ENCODE peak calls at places on chromosomes 2 and 18, in six cellular contexts. A is NAMALWA, W is HEK293T, P is stomach, Z is NCI-H774, D is anterior cingulate cortex. T is an unnamed sample.

GRCh38 chr2:168705534-168706470 is 96.6 kb upstream of the NOSTRIN start:
- DNase-seq in A (peak), W (peak), P (no peak), Z (no peak), D (no peak), T (no peak)

GRCh38 chr18:67783215-67783946 is 266.9 kb upstream of the DSEL start:
- DNase-seq in A (no peak), W (no peak), P (no peak), Z (no peak), D (no peak), T (no peak)

GRCh38 chr2:54512663-54513363 is 56.7 kb downstream of the SPTBN1 start:
- DNase-seq in A (no peak), W (no peak), P (no peak), Z (no peak), D (no peak), T (no peak)

GRCh38 chr2:179588486-179589145 is 272.8 kb downstream of the ZNF385B start:
- DNase-seq in A (no peak), W (no peak), P (no peak), Z (no peak), D (no peak), T (no peak)

GRCh38 chr18:34821669-34822210 is 111.6 kb downstream of the DTNA start:
- DNase-seq in A (peak), W (peak), P (no peak), Z (no peak), D (no peak), T (no peak)

GRCh38 chr18:69257861-69258458 is 142.7 kb upstream of the DOK6 start:
- DNase-seq in A (no peak), W (no peak), P (no peak), Z (no peak), D (no peak), T (no peak)

GRCh38 chr2:77018219-77018618 is 504.0 kb downstream of the LRRTM4 start:
- DNase-seq in A (no peak), W (no peak), P (no peak), Z (no peak), D (no peak), T (no peak)

GRCh38 chr18:63511285-63511684 is 30.9 kb upstream of the SERPINB12 start:
- DNase-seq in A (no peak), W (peak), P (no peak), Z (no peak), D (no peak), T (peak)

GRCh38 chr2:18788590-18788989 is 199.2 kb upstream of the NT5C1B start:
- DNase-seq in A (no peak), W (no peak), P (no peak), Z (no peak), D (no peak), T (no peak)

GRCh38 chr2:181456660-181457120 is 496 bp upstream of the ITGA4 start:
- DNase-seq in A (peak), W (peak), P (peak), Z (no peak), D (no peak), T (no peak)

GRCh38 chr18:12252061-12252460 is 2.1 kb upstream of the CIDEA start:
- DNase-seq in A (no peak), W (no peak), P (no peak), Z (no peak), D (no peak), T (no peak)

GRCh38 chr2:28359222-28360065 is 33.2 kb upstream of the FOSL2 start:
- DNase-seq in A (peak), W (no peak), P (peak), Z (no peak), D (no peak), T (no peak)